ENCODE peak calls at places on chromosome 20, in five cellular contexts. Y is upper lobe of right lung; Q is naive thymus-derived CD4-positive, alpha-beta T cell; C is stimulated activated CD4-positive, alpha-beta T cell treated with anti-CD3 and anti-CD28 coated beads, Interleukin-1b, Interleukin-23, amount 100 ng/mL, for 4 hours; B is retina. H is an unnamed sample.

GRCh38 chr20:53574259-53574789 is 19.3 kb downstream of the ZNF217 start:
- DNase-seq in Y (no peak), Q (no peak), C (no peak), B (no peak), H (no peak)

GRCh38 chr20:44924526-44924925 is 14.7 kb downstream of the PABPC1L start:
- DNase-seq in Y (no peak), Q (no peak), C (no peak), B (no peak), H (no peak)

GRCh38 chr20:63695419-63696310 is 787 bp upstream of the TNFRSF6B start:
- DNase-seq in Y (peak; percentile 65), Q (no peak), C (no peak), B (no peak), H (no peak)

GRCh38 chr20:46438156-46438750 is 31.8 kb upstream of the ELMO2 start:
- DNase-seq in Y (no peak), Q (peak; percentile 17), C (peak; percentile 3), B (peak; percentile 44), H (no peak)

GRCh38 chr20:44020406-44021148 is 105.9 kb downstream of the TOX2 start:
- DNase-seq in Y (no peak), Q (no peak), C (no peak), B (no peak), H (no peak)

GRCh38 chr20:48471176-48471575 is 356.6 kb downstream of the PREX1 start:
- DNase-seq in Y (no peak), Q (no peak), C (no peak), B (no peak), H (peak; percentile 2)

GRCh38 chr20:39289316-39289715 is 327.2 kb downstream of the DHX35 start:
- DNase-seq in Y (no peak), Q (no peak), C (no peak), B (no peak), H (no peak)

GRCh38 chr20:31913431-31914157 is 38.3 kb downstream of the PDRG1 start:
- DNase-seq in Y (peak; percentile 47), Q (no peak), C (no peak), B (no peak), H (no peak)

GRCh38 chr20:35792740-35793139 is 20.9 kb downstream of the PHF20 start:
- DNase-seq in Y (peak; percentile 15), Q (no peak), C (no peak), B (no peak), H (no peak)

GRCh38 chr20:46013826-46014516 is 5.3 kb downstream of the MMP9 start:
- DNase-seq in Y (peak; percentile 82), Q (peak; percentile 60), C (peak; percentile 64), B (peak; percentile 85), H (peak; percentile 94)

GRCh38 chr20:63553933-63554290 is at the start of gene FNDC11:
- DNase-seq in Y (peak; percentile 78), Q (no peak), C (peak; percentile 43), B (no peak), H (peak; percentile 91)

GRCh38 chr20:37348643-37349516 is 2.9 kb downstream of the SRC start:
- DNase-seq in Y (peak; percentile 44), Q (no peak), C (no peak), B (no peak), H (peak; percentile 56)

GRCh38 chr20:54195483-54196472 is 12.1 kb upstream of the PFDN4 start:
- DNase-seq in Y (no peak), Q (no peak), C (no peak), B (no peak), H (no peak)

GRCh38 chr20:50728981-50729874 is 2.2 kb upstream of the PARD6B start:
- DNase-seq in Y (no peak), Q (no peak), C (no peak), B (no peak), H (no peak)

GRCh38 chr20:15889073-15889923 is 684.0 kb downstream of the KIF16B start:
- DNase-seq in Y (no peak), Q (no peak), C (no peak), B (no peak), H (no peak)

GRCh38 chr20:17735206-17735804 is 35.5 kb downstream of the BANF2 start:
- DNase-seq in Y (no peak), Q (no peak), C (no peak), B (no peak), H (no peak)

GRCh38 chr20:24960302-24960801 is 11.3 kb downstream of the CST7 start:
- DNase-seq in Y (no peak), Q (no peak), C (no peak), B (no peak), H (peak; percentile 80)

GRCh38 chr20:49501917-49502316 is 19.4 kb upstream of the KCNB1 start:
- DNase-seq in Y (no peak), Q (no peak), C (no peak), B (no peak), H (no peak)

GRCh38 chr20:34859826-34860545 is 12.7 kb downstream of the GGT7 start:
- DNase-seq in Y (no peak), Q (no peak), C (no peak), B (no peak), H (peak; percentile 62)

GRCh38 chr20:25243416-25243979 is 4.4 kb upstream of the PYGB start:
- DNase-seq in Y (no peak), Q (no peak), C (no peak), B (no peak), H (no peak)